ENCODE peak calls at places on chromosomes 13 and 19, in ten cellular contexts. J is bronchial epithelial cell, L is heart right ventricle, D is kidney epithelial cell, I is ascending aorta, Z is brain microvascular endothelial cell, V is tibial artery, T is HL-60, E is SK-N-SH, X is breast epithelium. O is an unnamed sample. For H3K27me3, the result is how much of the 10 kb centered on the place peaks cover.

GRCh38 chr13:45809810-45810394 is 41.7 kb downstream of the SIAH3 start:
- DNase-seq in J (no peak), L (no peak), D (no peak), I (no peak), Z (peak), V (no peak), T (no peak), E (no peak), X (no peak), O (no peak)

GRCh38 chr13:109781384-109782065 is 4.9 kb downstream of the IRS2 start:
- DNase-seq in J (no peak), L (no peak), D (no peak), I (no peak), Z (no peak), V (peak), T (no peak), E (peak), X (no peak), O (no peak)

GRCh38 chr13:40063278-40063698 is 407.8 kb downstream of the COG6 start:
- DNase-seq in J (no peak), L (no peak), D (no peak), I (no peak), Z (no peak), V (no peak), T (no peak), E (peak), X (peak), O (peak)

GRCh38 chr13:22897571-22898314 is 283.0 kb upstream of the SGCG start:
- DNase-seq in J (no peak), L (no peak), D (no peak), I (no peak), Z (no peak), V (no peak), T (no peak), E (no peak), X (no peak), O (no peak)

GRCh38 chr19:49761625-49762311 is 1.3 kb downstream of the TSKS start:
- DNase-seq in J (no peak), L (peak), D (no peak), I (no peak), Z (peak), V (no peak), T (no peak), E (no peak), X (no peak), O (no peak)

GRCh38 chr19:4077800-4078683 is 11.3 kb upstream of the ZBTB7A start:
- DNase-seq in J (no peak), L (peak), D (no peak), I (no peak), Z (no peak), V (no peak), T (peak), E (no peak), X (peak), O (no peak)

GRCh38 chr19:31976775-31977536 is 368.5 kb upstream of the ZNF507 start:
- DNase-seq in J (no peak), L (no peak), D (no peak), I (no peak), Z (no peak), V (no peak), T (no peak), E (no peak), X (no peak), O (no peak)

GRCh38 chr13:33072282-33072681 is 56.1 kb downstream of the KL start:
- DNase-seq in J (no peak), L (no peak), D (no peak), I (no peak), Z (no peak), V (no peak), T (peak), E (no peak), X (no peak), O (no peak)

GRCh38 chr19:30149300-30149699 is 207.3 kb downstream of the URI1 start:
- DNase-seq in J (no peak), L (no peak), D (no peak), I (no peak), Z (no peak), V (no peak), T (no peak), E (no peak), X (no peak), O (no peak)

GRCh38 chr13:51935326-51936171 is 73.8 kb downstream of the CCDC70 start:
- DNase-seq in J (peak), L (no peak), D (no peak), I (no peak), Z (no peak), V (no peak), T (peak), E (peak), X (no peak), O (no peak)

GRCh38 chr19:34241513-34242337 is 12.6 kb upstream of the GARRE1 start:
- DNase-seq in J (peak), L (no peak), D (no peak), I (no peak), Z (no peak), V (no peak), T (peak), E (no peak), X (no peak), O (peak)

GRCh38 chr19:16190198-16190597 is 5.0 kb downstream of the FAM32A start:
- DNase-seq in J (no peak), L (peak), D (no peak), I (no peak), Z (no peak), V (no peak), T (no peak), E (no peak), X (no peak), O (no peak)

GRCh38 chr19:12666305-12667048 is at the start of the genes MAN2B1 and WDR83:
- DNase-seq in J (peak), L (peak), D (no peak), I (peak), Z (peak), V (peak), T (peak), E (peak), X (peak), O (peak)

GRCh38 chr13:41496420-41497234 is 39.3 kb downstream of the RGCC start:
- DNase-seq in J (no peak), L (no peak), D (no peak), I (no peak), Z (peak), V (no peak), T (no peak), E (no peak), X (no peak), O (no peak)

GRCh38 chr19:18418034-18418724 is 1.0 kb upstream of the SSBP4 start:
- DNase-seq in J (no peak), L (no peak), D (no peak), I (no peak), Z (no peak), V (peak), T (no peak), E (no peak), X (no peak), O (no peak)

GRCh38 chr19:55112246-55112780 is 5.1 kb downstream of the PPP1R12C start:
- DNase-seq in J (no peak), L (no peak), D (no peak), I (no peak), Z (no peak), V (no peak), T (no peak), E (peak), X (no peak), O (no peak)

GRCh38 chr13:28527629-28528028 is 32.7 kb upstream of the FLT1 start:
- DNase-seq in J (no peak), L (no peak), D (no peak), I (no peak), Z (no peak), V (no peak), T (peak), E (no peak), X (no peak), O (no peak)

GRCh38 chr13:103883152-103883551 is 816.9 kb upstream of the SLC10A2 start:
- DNase-seq in J (peak), L (peak), D (peak), I (no peak), Z (peak), V (peak), T (peak), E (peak), X (peak), O (peak)

GRCh38 chr13:64810701-64811258 is 2419.4 kb downstream of the PCDH9 start:
- DNase-seq in J (peak), L (no peak), D (no peak), I (no peak), Z (no peak), V (no peak), T (no peak), E (no peak), X (no peak), O (no peak)

GRCh38 chr13:28805193-28805819 is 14.8 kb upstream of the MTUS2 start:
- DNase-seq in J (no peak), L (peak), D (no peak), I (no peak), Z (no peak), V (no peak), T (peak), E (peak), X (no peak), O (peak)

GRCh38 chr13:44306401-44307192 is 67.0 kb upstream of the SERP2 start:
- DNase-seq in J (peak), L (peak), D (peak), I (peak), Z (peak), V (peak), T (no peak), E (no peak), X (peak), O (no peak)

GRCh38 chr13:21668665-21669599 is 1.9 kb upstream of the FGF9 start:
- DNase-seq in J (no peak), L (no peak), D (no peak), I (no peak), Z (peak), V (peak), T (no peak), E (peak), X (no peak), O (no peak)

GRCh38 chr13:88541993-88542392 is 870.8 kb downstream of the SLITRK5 start:
- DNase-seq in J (no peak), L (no peak), D (no peak), I (no peak), Z (no peak), V (no peak), T (no peak), E (no peak), X (no peak), O (no peak)

GRCh38 chr19:15091918-15092753 is 10.1 kb downstream of the OR1I1 start:
- DNase-seq in J (peak), L (peak), D (no peak), I (no peak), Z (peak), V (no peak), T (peak), E (peak), X (no peak), O (peak)

GRCh38 chr13:39210961-39211534 is 172.8 kb downstream of the NHLRC3 start:
- DNase-seq in J (peak), L (no peak), D (no peak), I (no peak), Z (peak), V (no peak), T (no peak), E (no peak), X (no peak), O (no peak)

GRCh38 chr19:52148256-52148655 is 8.5 kb upstream of the ZNF616 start:
- DNase-seq in J (no peak), L (peak), D (no peak), I (no peak), Z (no peak), V (no peak), T (no peak), E (no peak), X (no peak), O (no peak)

GRCh38 chr13:40026174-40026585 is 370.7 kb downstream of the COG6 start:
- DNase-seq in J (no peak), L (no peak), D (no peak), I (no peak), Z (peak), V (no peak), T (no peak), E (no peak), X (no peak), O (no peak)

GRCh38 chr13:28329395-28330158 is 165.4 kb downstream of the FLT1 start:
- DNase-seq in J (peak), L (peak), D (peak), I (no peak), Z (peak), V (no peak), T (no peak), E (no peak), X (no peak), O (no peak)

GRCh38 chr13:30995331-30995730 is 62.9 kb downstream of the TEX26 start:
- DNase-seq in J (no peak), L (no peak), D (no peak), I (no peak), Z (no peak), V (no peak), T (no peak), E (no peak), X (no peak), O (no peak)

GRCh38 chr13:31000889-31001288 is 68.4 kb downstream of the TEX26 start:
- DNase-seq in J (peak), L (no peak), D (no peak), I (no peak), Z (no peak), V (no peak), T (no peak), E (no peak), X (no peak), O (no peak)

GRCh38 chr13:31001647-31002046 is 69.2 kb downstream of the TEX26 start:
- DNase-seq in J (peak), L (no peak), D (no peak), I (no peak), Z (peak), V (no peak), T (no peak), E (no peak), X (no peak), O (no peak)

GRCh38 chr13:30997697-30998547 is 65.5 kb downstream of the TEX26 start:
- DNase-seq in J (peak), L (peak), D (no peak), I (no peak), Z (no peak), V (no peak), T (no peak), E (peak), X (no peak), O (peak)

DNA sequence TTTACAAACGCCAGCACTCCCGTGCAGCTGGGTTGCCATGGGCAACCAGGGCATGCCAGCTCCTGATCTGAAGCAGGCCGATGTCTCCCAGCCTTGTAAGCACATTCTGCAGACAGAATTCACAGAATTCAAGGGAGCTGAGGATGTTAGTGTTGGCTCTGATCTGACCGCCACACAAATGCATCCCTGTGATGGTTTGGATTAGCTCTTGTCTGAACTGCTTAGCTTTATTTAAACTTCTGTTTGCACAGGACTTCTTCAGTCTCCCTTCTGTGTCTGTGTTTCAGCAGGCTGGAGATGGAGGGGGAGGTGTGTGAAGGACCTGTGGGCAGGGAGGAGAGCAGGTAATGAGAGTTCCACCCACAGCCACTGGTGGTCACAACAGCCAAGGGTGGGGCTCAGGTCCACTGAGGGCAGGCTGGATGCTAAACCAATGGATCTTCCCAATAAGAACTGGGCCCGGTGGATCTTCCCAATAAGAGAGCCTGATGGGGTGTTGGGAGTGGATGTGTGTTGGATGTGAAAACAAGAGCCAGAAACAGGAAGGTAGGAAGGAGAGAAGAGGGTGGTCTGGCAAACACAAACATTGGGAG is 66.2 kb downstream of the TEX26 start:
- DNase-seq in J (no peak), L (no peak), D (no peak), I (no peak), Z (peak), V (no peak), T (no peak), E (peak), X (no peak), O (peak)
- H3K27me3 ChIP-seq in J (under half), L (under half), D (under half), I (under half), Z (under half), V (under half), T (under half), E (under half), X (under half), O (under half)

GRCh38 chr19:2775556-2776430 is 7.3 kb downstream of the SGTA start:
- DNase-seq in J (no peak), L (peak), D (no peak), I (peak), Z (peak), V (no peak), T (peak), E (no peak), X (peak), O (no peak)
- H3K4me3 ChIP-seq in J (no peak), L (no peak), D (no peak), I (no peak), Z (no peak), V (no peak), T (no peak), E (no peak), X (peak), O (no peak)

DNA sequence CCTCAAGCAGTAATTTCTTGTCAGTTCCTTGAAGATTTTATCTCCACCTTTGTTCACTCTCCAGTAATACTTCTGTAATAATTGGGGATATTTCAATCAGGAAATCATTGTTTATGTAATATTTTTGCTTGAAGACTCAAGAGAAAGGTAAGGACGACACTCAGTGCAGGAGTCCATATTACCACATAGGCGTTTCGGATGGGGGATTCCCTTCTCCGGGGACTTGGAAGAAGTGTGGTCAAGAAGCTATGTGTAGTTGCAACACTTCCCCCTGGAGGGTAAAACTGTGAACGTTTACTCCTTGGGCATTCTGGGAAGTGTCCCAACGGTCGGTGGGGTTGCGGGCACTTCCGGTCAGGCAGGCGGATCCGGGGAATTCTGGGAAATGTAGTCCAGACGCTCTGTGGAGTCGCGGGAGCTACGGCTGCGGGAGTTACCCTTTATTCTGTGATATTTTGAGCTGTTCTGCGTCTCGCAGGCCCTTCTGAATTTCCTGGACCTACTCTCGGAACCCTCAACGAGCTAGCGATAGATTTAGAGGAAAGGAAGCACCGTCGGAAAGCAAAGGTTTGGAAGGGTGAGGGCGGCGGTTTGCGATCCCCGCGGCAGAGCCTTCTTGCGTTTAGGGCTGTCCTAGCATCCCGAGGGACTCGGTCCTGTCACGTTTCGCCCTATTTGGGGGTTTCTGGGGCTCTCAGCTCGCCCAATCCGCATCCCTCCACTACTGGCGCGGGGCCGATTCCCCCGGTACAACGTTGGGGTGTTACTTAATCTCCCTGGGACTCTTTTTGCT is at the start of gene ZNF221:
- DNase-seq in J (peak), L (peak), D (peak), I (peak), Z (peak), V (peak), T (peak), E (peak), X (peak), O (peak)
- TF ChIP-seq CTCF in J (peak), L (peak), D (peak), I (peak), Z (peak), V (peak), T (no peak), E (peak), X (peak), O (peak)

GRCh38 chr19:35272122-35272715 is 3.5 kb downstream of the USF2 start:
- DNase-seq in J (no peak), L (no peak), D (no peak), I (no peak), Z (no peak), V (no peak), T (peak), E (no peak), X (no peak), O (no peak)

GRCh38 chr19:35274323-35274722 is 5.6 kb downstream of the USF2 start:
- DNase-seq in J (no peak), L (no peak), D (no peak), I (no peak), Z (no peak), V (no peak), T (no peak), E (no peak), X (no peak), O (no peak)

GRCh38 chr19:35273686-35274259 is 5.0 kb downstream of the USF2 start:
- DNase-seq in J (no peak), L (no peak), D (no peak), I (no peak), Z (no peak), V (no peak), T (no peak), E (no peak), X (no peak), O (no peak)

GRCh38 chr19:35271546-35271945 is 2.8 kb downstream of the USF2 start:
- DNase-seq in J (no peak), L (no peak), D (no peak), I (no peak), Z (no peak), V (no peak), T (no peak), E (no peak), X (no peak), O (no peak)

GRCh38 chr19:35272954-35273649 is 4.3 kb downstream of the USF2 start:
- DNase-seq in J (no peak), L (no peak), D (no peak), I (no peak), Z (no peak), V (no peak), T (no peak), E (no peak), X (no peak), O (no peak)
- H3K27me3 ChIP-seq in J (under half), L (under half), D (under half), I (under half), Z (under half), V (under half), T (under half), E (under half), X (under half), O (under half)

DNA sequence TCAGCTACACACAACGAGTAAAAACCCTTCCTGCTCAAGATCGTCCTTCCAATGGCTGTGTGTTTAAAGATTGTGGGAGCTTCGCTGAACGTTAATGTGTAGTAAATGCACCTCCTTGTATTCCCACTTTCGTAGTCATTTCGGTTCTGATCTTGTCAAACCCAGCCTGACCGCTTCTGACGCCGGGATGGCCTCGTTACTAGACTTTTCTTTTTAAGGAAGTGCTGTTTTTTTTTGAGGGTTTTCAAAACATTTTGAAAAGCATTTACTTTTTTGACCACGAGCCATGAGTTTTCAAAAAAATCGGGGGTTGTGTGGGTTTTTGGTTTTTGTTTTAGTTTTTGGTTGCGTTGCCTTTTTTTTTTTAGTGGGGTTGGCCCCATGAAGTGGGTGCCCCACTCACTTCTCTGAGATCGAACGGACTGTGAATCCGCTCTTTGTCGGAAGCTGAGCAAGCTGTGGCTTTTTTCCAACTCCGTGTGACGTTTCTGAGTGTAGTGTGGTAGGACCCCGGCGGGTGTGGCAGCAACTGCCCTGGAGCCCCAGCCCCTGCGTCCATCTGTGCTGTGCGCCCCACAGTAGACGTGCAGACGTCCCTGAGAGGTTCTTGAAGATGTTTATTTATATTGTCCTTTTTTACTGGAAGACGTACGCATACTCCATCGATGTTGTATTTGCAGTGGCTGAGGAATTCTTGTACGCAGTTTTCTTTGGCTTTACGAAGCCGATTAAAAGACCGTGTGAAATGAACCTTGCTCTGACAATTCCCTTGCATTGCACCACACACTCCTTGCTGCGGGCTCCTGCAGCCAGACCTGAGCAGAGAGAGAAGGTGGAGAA is 2.7 kb upstream of the FAM174C start:
- DNase-seq in J (no peak), L (no peak), D (no peak), I (no peak), Z (no peak), V (no peak), T (peak), E (no peak), X (no peak), O (no peak)
- H3K4me3 ChIP-seq in J (no peak), L (no peak), D (no peak), I (no peak), Z (no peak), V (no peak), T (peak), E (no peak), X (peak), O (no peak)